ENCODE peak calls at places on chromosome 13, in eight cellular contexts. One of them, this sample, is unnamed.

GRCh38 chr13:29991343-29991742 is 140.9 kb upstream of the UBL3 start:
- DNase-seq in GM12865: no peak
- DNase-seq in upper lobe of right lung: no peak
- DNase-seq in PC-9: peak; percentile 40
- DNase-seq in endodermal cell: no peak
- DNase-seq in cardiac muscle cell: no peak
- DNase-seq in suprapubic skin: no peak
- DNase-seq in endothelial cell: no peak
- DNase-seq in this sample: no peak

GRCh38 chr13:48110930-48111721 is 16.2 kb upstream of the MED4 start:
- DNase-seq in GM12865: no peak
- DNase-seq in upper lobe of right lung: no peak
- DNase-seq in PC-9: no peak
- DNase-seq in endodermal cell: no peak
- DNase-seq in cardiac muscle cell: no peak
- DNase-seq in suprapubic skin: no peak
- DNase-seq in endothelial cell: no peak
- DNase-seq in this sample: no peak

GRCh38 chr13:50392977-50393376 is 377.7 kb downstream of the KCNRG start:
- DNase-seq in GM12865: no peak
- DNase-seq in upper lobe of right lung: no peak
- DNase-seq in PC-9: no peak
- DNase-seq in endodermal cell: no peak
- DNase-seq in cardiac muscle cell: no peak
- DNase-seq in suprapubic skin: no peak
- DNase-seq in endothelial cell: no peak
- DNase-seq in this sample: no peak

GRCh38 chr13:59877933-59878332 is 285.8 kb downstream of the DIAPH3 start:
- DNase-seq in GM12865: no peak
- DNase-seq in upper lobe of right lung: no peak
- DNase-seq in PC-9: no peak
- DNase-seq in endodermal cell: no peak
- DNase-seq in cardiac muscle cell: no peak
- DNase-seq in suprapubic skin: no peak
- DNase-seq in endothelial cell: no peak
- DNase-seq in this sample: no peak

GRCh38 chr13:109816112-109816978 is 30.0 kb upstream of the IRS2 start:
- DNase-seq in GM12865: no peak
- DNase-seq in upper lobe of right lung: no peak
- DNase-seq in PC-9: no peak
- DNase-seq in endodermal cell: no peak
- DNase-seq in cardiac muscle cell: no peak
- DNase-seq in suprapubic skin: no peak
- DNase-seq in endothelial cell: no peak
- DNase-seq in this sample: no peak

GRCh38 chr13:60329221-60329983 is 67.6 kb upstream of the TDRD3 start:
- DNase-seq in GM12865: peak; percentile 61
- DNase-seq in upper lobe of right lung: peak; percentile 64
- DNase-seq in PC-9: peak; percentile 13
- DNase-seq in endodermal cell: peak; percentile 90
- DNase-seq in cardiac muscle cell: peak; percentile 74
- DNase-seq in suprapubic skin: no peak
- DNase-seq in endothelial cell: peak; percentile 61
- DNase-seq in this sample: peak; percentile 51

GRCh38 chr13:98977568-98978270 is at the start of gene DOCK9:
- DNase-seq in GM12865: no peak
- DNase-seq in upper lobe of right lung: peak; percentile 69
- DNase-seq in PC-9: peak; percentile 54
- DNase-seq in endodermal cell: peak; percentile 81
- DNase-seq in cardiac muscle cell: peak; percentile 62
- DNase-seq in suprapubic skin: no peak
- DNase-seq in endothelial cell: peak; percentile 61
- DNase-seq in this sample: no peak

GRCh38 chr13:106567421-106568224 is at the start of gene ARGLU1:
- DNase-seq in GM12865: peak; percentile 95
- DNase-seq in upper lobe of right lung: peak; percentile 97
- DNase-seq in PC-9: peak; percentile 93
- DNase-seq in endodermal cell: peak; percentile 98
- DNase-seq in cardiac muscle cell: peak; percentile 95
- DNase-seq in suprapubic skin: peak; percentile 96
- DNase-seq in endothelial cell: peak; percentile 97
- DNase-seq in this sample: peak; percentile 93

GRCh38 chr13:31168166-31168565 is 6.5 kb upstream of the HSPH1 start:
- DNase-seq in GM12865: peak; percentile 42
- DNase-seq in upper lobe of right lung: no peak
- DNase-seq in PC-9: no peak
- DNase-seq in endodermal cell: no peak
- DNase-seq in cardiac muscle cell: no peak
- DNase-seq in suprapubic skin: no peak
- DNase-seq in endothelial cell: no peak
- DNase-seq in this sample: no peak

GRCh38 chr13:50584856-50585580 is 258.5 kb downstream of the DLEU7 start:
- DNase-seq in GM12865: no peak
- DNase-seq in upper lobe of right lung: no peak
- DNase-seq in PC-9: no peak
- DNase-seq in endodermal cell: no peak
- DNase-seq in cardiac muscle cell: no peak
- DNase-seq in suprapubic skin: no peak
- DNase-seq in endothelial cell: no peak
- DNase-seq in this sample: no peak

GRCh38 chr13:30698488-30699005 is 36.8 kb upstream of the ALOX5AP start:
- DNase-seq in GM12865: no peak
- DNase-seq in upper lobe of right lung: no peak
- DNase-seq in PC-9: no peak
- DNase-seq in endodermal cell: peak; percentile 25
- DNase-seq in cardiac muscle cell: no peak
- DNase-seq in suprapubic skin: no peak
- DNase-seq in endothelial cell: no peak
- DNase-seq in this sample: no peak

GRCh38 chr13:30745917-30746686 is 10.8 kb downstream of the ALOX5AP start:
- DNase-seq in GM12865: no peak
- DNase-seq in upper lobe of right lung: no peak
- DNase-seq in PC-9: no peak
- DNase-seq in endodermal cell: no peak
- DNase-seq in cardiac muscle cell: no peak
- DNase-seq in suprapubic skin: no peak
- DNase-seq in endothelial cell: no peak
- DNase-seq in this sample: no peak

GRCh38 chr13:22214184-22214583 is 543.3 kb downstream of the FGF9 start:
- DNase-seq in GM12865: no peak
- DNase-seq in upper lobe of right lung: no peak
- DNase-seq in PC-9: no peak
- DNase-seq in endodermal cell: no peak
- DNase-seq in cardiac muscle cell: no peak
- DNase-seq in suprapubic skin: no peak
- DNase-seq in endothelial cell: no peak
- DNase-seq in this sample: no peak

GRCh38 chr13:59531571-59532091 is 632.1 kb downstream of the DIAPH3 start:
- DNase-seq in GM12865: no peak
- DNase-seq in upper lobe of right lung: peak; percentile 70
- DNase-seq in PC-9: peak; percentile 16
- DNase-seq in endodermal cell: peak; percentile 87
- DNase-seq in cardiac muscle cell: peak; percentile 80
- DNase-seq in suprapubic skin: no peak
- DNase-seq in endothelial cell: peak; percentile 67
- DNase-seq in this sample: no peak

GRCh38 chr13:90485441-90485840 is 862.0 kb upstream of the MIR17HG start:
- DNase-seq in GM12865: no peak
- DNase-seq in upper lobe of right lung: no peak
- DNase-seq in PC-9: no peak
- DNase-seq in endodermal cell: no peak
- DNase-seq in cardiac muscle cell: no peak
- DNase-seq in suprapubic skin: no peak
- DNase-seq in endothelial cell: no peak
- DNase-seq in this sample: no peak

GRCh38 chr13:27132538-27132937 is 39.1 kb downstream of the USP12 start:
- DNase-seq in GM12865: peak; percentile 82
- DNase-seq in upper lobe of right lung: no peak
- DNase-seq in PC-9: no peak
- DNase-seq in endodermal cell: no peak
- DNase-seq in cardiac muscle cell: no peak
- DNase-seq in suprapubic skin: no peak
- DNase-seq in endothelial cell: no peak
- DNase-seq in this sample: no peak

GRCh38 chr13:79503069-79503468 is 22.1 kb downstream of the NDFIP2 start:
- DNase-seq in GM12865: no peak
- DNase-seq in upper lobe of right lung: no peak
- DNase-seq in PC-9: no peak
- DNase-seq in endodermal cell: no peak
- DNase-seq in cardiac muscle cell: no peak
- DNase-seq in suprapubic skin: no peak
- DNase-seq in endothelial cell: no peak
- DNase-seq in this sample: no peak

GRCh38 chr13:41463823-41464602 is 6.7 kb downstream of the RGCC start:
- DNase-seq in GM12865: peak; percentile 27
- DNase-seq in upper lobe of right lung: no peak
- DNase-seq in PC-9: no peak
- DNase-seq in endodermal cell: no peak
- DNase-seq in cardiac muscle cell: no peak
- DNase-seq in suprapubic skin: no peak
- DNase-seq in endothelial cell: no peak
- DNase-seq in this sample: peak; percentile 63

GRCh38 chr13:92681239-92681638 is 545.4 kb upstream of the GPC6 start:
- DNase-seq in GM12865: no peak
- DNase-seq in upper lobe of right lung: no peak
- DNase-seq in PC-9: no peak
- DNase-seq in endodermal cell: peak; percentile 54
- DNase-seq in cardiac muscle cell: no peak
- DNase-seq in suprapubic skin: no peak
- DNase-seq in endothelial cell: no peak
- DNase-seq in this sample: no peak

GRCh38 chr13:43831088-43831487 is 44.3 kb upstream of the ENOX1 start:
- DNase-seq in GM12865: no peak
- DNase-seq in upper lobe of right lung: no peak
- DNase-seq in PC-9: no peak
- DNase-seq in endodermal cell: no peak
- DNase-seq in cardiac muscle cell: no peak
- DNase-seq in suprapubic skin: no peak
- DNase-seq in endothelial cell: no peak
- DNase-seq in this sample: no peak

GRCh38 chr13:75679459-75679858 is 43.3 kb downstream of the LMO7 start:
- DNase-seq in GM12865: no peak
- DNase-seq in upper lobe of right lung: no peak
- DNase-seq in PC-9: no peak
- DNase-seq in endodermal cell: no peak
- DNase-seq in cardiac muscle cell: no peak
- DNase-seq in suprapubic skin: no peak
- DNase-seq in endothelial cell: no peak
- DNase-seq in this sample: no peak

GRCh38 chr13:82847595-82847994 is 1034.7 kb downstream of the SLITRK1 start:
- DNase-seq in GM12865: no peak
- DNase-seq in upper lobe of right lung: no peak
- DNase-seq in PC-9: no peak
- DNase-seq in endodermal cell: no peak
- DNase-seq in cardiac muscle cell: no peak
- DNase-seq in suprapubic skin: no peak
- DNase-seq in endothelial cell: no peak
- DNase-seq in this sample: no peak
- TF ChIP-seq CTCF in GM12865: no peak
- TF ChIP-seq CTCF in upper lobe of right lung: no peak
- TF ChIP-seq CTCF in PC-9: no peak
- TF ChIP-seq CTCF in endodermal cell: peak; percentile 61
- TF ChIP-seq CTCF in cardiac muscle cell: no peak
- TF ChIP-seq CTCF in suprapubic skin: no peak
- TF ChIP-seq CTCF in endothelial cell: no peak
- TF ChIP-seq CTCF in this sample: no peak

GRCh38 chr13:62210951-62211350 is 795.3 kb upstream of the PCDH20 start:
- DNase-seq in GM12865: no peak
- DNase-seq in upper lobe of right lung: no peak
- DNase-seq in PC-9: no peak
- DNase-seq in endodermal cell: no peak
- DNase-seq in cardiac muscle cell: no peak
- DNase-seq in suprapubic skin: no peak
- DNase-seq in endothelial cell: no peak
- DNase-seq in this sample: no peak

GRCh38 chr13:62205273-62205672 is 789.6 kb upstream of the PCDH20 start:
- DNase-seq in GM12865: no peak
- DNase-seq in upper lobe of right lung: no peak
- DNase-seq in PC-9: no peak
- DNase-seq in endodermal cell: no peak
- DNase-seq in cardiac muscle cell: no peak
- DNase-seq in suprapubic skin: no peak
- DNase-seq in endothelial cell: no peak
- DNase-seq in this sample: no peak

GRCh38 chr13:62209539-62209938 is 793.9 kb upstream of the PCDH20 start:
- DNase-seq in GM12865: peak; percentile 76
- DNase-seq in upper lobe of right lung: no peak
- DNase-seq in PC-9: no peak
- DNase-seq in endodermal cell: no peak
- DNase-seq in cardiac muscle cell: no peak
- DNase-seq in suprapubic skin: no peak
- DNase-seq in endothelial cell: no peak
- DNase-seq in this sample: peak; percentile 11

GRCh38 chr13:62212246-62212645 is 796.6 kb upstream of the PCDH20 start:
- DNase-seq in GM12865: no peak
- DNase-seq in upper lobe of right lung: peak; percentile 55
- DNase-seq in PC-9: no peak
- DNase-seq in endodermal cell: peak; percentile 59
- DNase-seq in cardiac muscle cell: no peak
- DNase-seq in suprapubic skin: no peak
- DNase-seq in endothelial cell: no peak
- DNase-seq in this sample: no peak

GRCh38 chr13:62207388-62207787 is 791.7 kb upstream of the PCDH20 start:
- DNase-seq in GM12865: no peak
- DNase-seq in upper lobe of right lung: no peak
- DNase-seq in PC-9: no peak
- DNase-seq in endodermal cell: no peak
- DNase-seq in cardiac muscle cell: no peak
- DNase-seq in suprapubic skin: no peak
- DNase-seq in endothelial cell: no peak
- DNase-seq in this sample: no peak
- TF ChIP-seq CTCF in GM12865: no peak
- TF ChIP-seq CTCF in upper lobe of right lung: no peak
- TF ChIP-seq CTCF in PC-9: no peak
- TF ChIP-seq CTCF in endodermal cell: no peak
- TF ChIP-seq CTCF in cardiac muscle cell: no peak
- TF ChIP-seq CTCF in suprapubic skin: no peak
- TF ChIP-seq CTCF in endothelial cell: no peak
- TF ChIP-seq CTCF in this sample: no peak

GRCh38 chr13:67043901-67044300 is 186.2 kb downstream of the PCDH9 start:
- DNase-seq in GM12865: no peak
- DNase-seq in upper lobe of right lung: no peak
- DNase-seq in PC-9: no peak
- DNase-seq in endodermal cell: no peak
- DNase-seq in cardiac muscle cell: no peak
- DNase-seq in suprapubic skin: no peak
- DNase-seq in endothelial cell: no peak
- DNase-seq in this sample: no peak
- TF ChIP-seq CTCF in GM12865: no peak
- TF ChIP-seq CTCF in upper lobe of right lung: no peak
- TF ChIP-seq CTCF in PC-9: no peak
- TF ChIP-seq CTCF in endodermal cell: no peak
- TF ChIP-seq CTCF in cardiac muscle cell: no peak
- TF ChIP-seq CTCF in suprapubic skin: no peak
- TF ChIP-seq CTCF in endothelial cell: no peak
- TF ChIP-seq CTCF in this sample: no peak

GRCh38 chr13:113781571-113781970 is 22.5 kb downstream of the TMEM255B start:
- DNase-seq in GM12865: no peak
- DNase-seq in upper lobe of right lung: no peak
- DNase-seq in PC-9: no peak
- DNase-seq in endodermal cell: no peak
- DNase-seq in cardiac muscle cell: no peak
- DNase-seq in suprapubic skin: no peak
- DNase-seq in endothelial cell: no peak
- DNase-seq in this sample: no peak
- TF ChIP-seq CTCF in GM12865: no peak
- TF ChIP-seq CTCF in upper lobe of right lung: no peak
- TF ChIP-seq CTCF in PC-9: no peak
- TF ChIP-seq CTCF in endodermal cell: no peak
- TF ChIP-seq CTCF in cardiac muscle cell: no peak
- TF ChIP-seq CTCF in suprapubic skin: no peak
- TF ChIP-seq CTCF in endothelial cell: no peak
- TF ChIP-seq CTCF in this sample: no peak